ENCODE peak calls at places on chromosomes 5 and 9, in five cellular contexts. N is SJSA1; W is lower leg skin; J is stimulated activated CD8-positive, alpha-beta memory T cell treated with anti-CD3 and anti-CD28 coated beads, Interleukin-15, amount 100 ng/mL, for 1 hour; H is NCI-H1092. A is an unnamed sample.

GRCh38 chr9:34190996-34191892 is 12.4 kb downstream of the UBAP1 start:
- DNase-seq in N (peak), W (peak), J (no peak), H (no peak), A (no peak)

GRCh38 chr5:63931841-63932240 is 30.4 kb downstream of the HTR1A start:
- DNase-seq in N (no peak), W (no peak), J (no peak), H (no peak), A (no peak)

GRCh38 chr9:86304236-86304730 is 21.9 kb upstream of the ISCA1 start:
- DNase-seq in N (no peak), W (no peak), J (no peak), H (no peak), A (no peak)

GRCh38 chr5:112799661-112800060 is 61.4 kb upstream of the SRP19 start:
- DNase-seq in N (no peak), W (no peak), J (no peak), H (no peak), A (no peak)

GRCh38 chr5:72510610-72511121 is 3.5 kb upstream of the ZNF366 start:
- DNase-seq in N (peak), W (no peak), J (no peak), H (no peak), A (no peak)

GRCh38 chr9:34993502-34994428 is 4.2 kb downstream of the DNAJB5 start:
- DNase-seq in N (no peak), W (peak), J (no peak), H (peak), A (no peak)

GRCh38 chr9:136625101-136626065 is 37.3 kb upstream of the EGFL7 start:
- DNase-seq in N (peak), W (peak), J (no peak), H (no peak), A (peak)

GRCh38 chr5:171783051-171783450 is 2.6 kb upstream of the SMIM23 start:
- DNase-seq in N (no peak), W (no peak), J (no peak), H (no peak), A (no peak)

GRCh38 chr5:127228540-127229184 is 61.9 kb upstream of the MEGF10 start:
- DNase-seq in N (no peak), W (no peak), J (no peak), H (no peak), A (no peak)

GRCh38 chr9:136570916-136571315 is 25.1 kb upstream of the NOTCH1 start:
- DNase-seq in N (no peak), W (no peak), J (no peak), H (no peak), A (no peak)

GRCh38 chr9:123928471-123929176 is 1.3 kb downstream of the DENND1A start:
- DNase-seq in N (peak), W (peak), J (no peak), H (no peak), A (no peak)

GRCh38 chr5:124631874-124632550 is 114.4 kb downstream of the ZNF608 start:
- DNase-seq in N (no peak), W (no peak), J (no peak), H (no peak), A (no peak)

GRCh38 chr5:133746834-133747233 is 134.5 kb upstream of the FSTL4 start:
- DNase-seq in N (no peak), W (peak), J (no peak), H (no peak), A (no peak)

GRCh38 chr5:14071433-14071832 is 71.7 kb upstream of the TRIO start:
- DNase-seq in N (no peak), W (no peak), J (no peak), H (no peak), A (no peak)

GRCh38 chr5:83222906-83223305 is 145.6 kb downstream of the XRCC4 start:
- DNase-seq in N (no peak), W (no peak), J (no peak), H (no peak), A (no peak)

GRCh38 chr5:59325070-59325469 is 568.5 kb downstream of the PDE4D start:
- DNase-seq in N (no peak), W (no peak), J (no peak), H (no peak), A (no peak)

GRCh38 chr5:154456540-154456939 is 10.7 kb downstream of the SAP30L start:
- DNase-seq in N (no peak), W (no peak), J (no peak), H (no peak), A (no peak)

GRCh38 chr5:159905496-159905895 is 10.8 kb upstream of the ADRA1B start:
- DNase-seq in N (peak), W (no peak), J (no peak), H (no peak), A (no peak)

GRCh38 chr9:112601646-112602045 is 115.0 kb downstream of the KIAA1958 start:
- DNase-seq in N (no peak), W (no peak), J (no peak), H (no peak), A (no peak)

GRCh38 chr5:35736280-35736679 is 118.6 kb downstream of the SPEF2 start:
- DNase-seq in N (no peak), W (no peak), J (no peak), H (no peak), A (no peak)

GRCh38 chr9:129482521-129483466 is 138.1 kb downstream of the C9orf50 start:
- DNase-seq in N (peak), W (peak), J (no peak), H (peak), A (peak)

GRCh38 chr5:76791461-76791860 is 27.4 kb upstream of the F2RL1 start:
- DNase-seq in N (peak), W (no peak), J (no peak), H (no peak), A (no peak)

A was measured in lung.